ENCODE peak calls at places on chromosome 14, in seven cellular contexts. One of them, this sample, is unnamed.

GRCh38 chr14:57943541-57943940 is 77.6 kb upstream of the SLC35F4 start:
- DNase-seq in CD8-positive, alpha-beta T cell: no peak
- DNase-seq in hepatocyte: no peak
- DNase-seq in BJ: no peak
- DNase-seq in aorta: no peak
- DNase-seq in A549: no peak
- DNase-seq in pancreas: no peak
- DNase-seq in this sample: no peak

GRCh38 chr14:87995500-87996275 is 2.7 kb upstream of the GALC start:
- DNase-seq in A549: no peak
- DNase-seq in pancreas: no peak
- DNase-seq in CD8-positive, alpha-beta T cell: no peak
- DNase-seq in aorta: no peak
- DNase-seq in BJ: no peak
- DNase-seq in hepatocyte: peak
- DNase-seq in this sample: no peak

GRCh38 chr14:104892517-104893434 is 27.7 kb downstream of the CEP170B start:
- DNase-seq in pancreas: peak
- DNase-seq in BJ: no peak
- DNase-seq in hepatocyte: peak
- DNase-seq in aorta: peak
- DNase-seq in A549: no peak
- DNase-seq in CD8-positive, alpha-beta T cell: no peak
- DNase-seq in this sample: no peak

GRCh38 chr14:60760648-60761364 is 26.2 kb downstream of the MNAT1 start:
- DNase-seq in aorta: no peak
- DNase-seq in A549: no peak
- DNase-seq in CD8-positive, alpha-beta T cell: no peak
- DNase-seq in hepatocyte: peak
- DNase-seq in pancreas: no peak
- DNase-seq in BJ: no peak
- DNase-seq in this sample: no peak

GRCh38 chr14:55440385-55440784 is at the start of gene TBPL2:
- DNase-seq in aorta: no peak
- DNase-seq in pancreas: peak
- DNase-seq in BJ: no peak
- DNase-seq in A549: no peak
- DNase-seq in CD8-positive, alpha-beta T cell: no peak
- DNase-seq in hepatocyte: peak
- DNase-seq in this sample: no peak

GRCh38 chr14:104735830-104736642 is 12.0 kb downstream of the ADSS1 start:
- DNase-seq in aorta: peak
- DNase-seq in CD8-positive, alpha-beta T cell: no peak
- DNase-seq in BJ: peak
- DNase-seq in pancreas: no peak
- DNase-seq in A549: no peak
- DNase-seq in hepatocyte: peak
- DNase-seq in this sample: peak

GRCh38 chr14:77406086-77406485 is 17.2 kb downstream of the NOXRED1 start:
- DNase-seq in aorta: no peak
- DNase-seq in BJ: no peak
- DNase-seq in A549: no peak
- DNase-seq in pancreas: no peak
- DNase-seq in CD8-positive, alpha-beta T cell: no peak
- DNase-seq in hepatocyte: no peak
- DNase-seq in this sample: no peak

GRCh38 chr14:36221097-36221496 is 44.6 kb upstream of the PTCSC3 start:
- DNase-seq in BJ: no peak
- DNase-seq in hepatocyte: no peak
- DNase-seq in aorta: no peak
- DNase-seq in pancreas: no peak
- DNase-seq in CD8-positive, alpha-beta T cell: no peak
- DNase-seq in A549: no peak
- DNase-seq in this sample: no peak

GRCh38 chr14:36478782-36479181 is 41.2 kb downstream of the NKX2-1 start:
- DNase-seq in pancreas: no peak
- DNase-seq in aorta: no peak
- DNase-seq in A549: no peak
- DNase-seq in hepatocyte: no peak
- DNase-seq in BJ: no peak
- DNase-seq in CD8-positive, alpha-beta T cell: no peak
- DNase-seq in this sample: no peak

GRCh38 chr14:80491562-80492139 is 280.3 kb upstream of the DIO2 start:
- DNase-seq in pancreas: no peak
- DNase-seq in A549: no peak
- DNase-seq in hepatocyte: no peak
- DNase-seq in CD8-positive, alpha-beta T cell: no peak
- DNase-seq in aorta: no peak
- DNase-seq in BJ: no peak
- DNase-seq in this sample: no peak

GRCh38 chr14:46074061-46074460 is 577.5 kb downstream of the RPL10L start:
- DNase-seq in aorta: no peak
- DNase-seq in BJ: no peak
- DNase-seq in pancreas: no peak
- DNase-seq in CD8-positive, alpha-beta T cell: no peak
- DNase-seq in hepatocyte: no peak
- DNase-seq in A549: no peak
- DNase-seq in this sample: no peak

GRCh38 chr14:95515080-95515489 is 1.4 kb downstream of the SYNE3 start:
- DNase-seq in CD8-positive, alpha-beta T cell: no peak
- DNase-seq in aorta: peak
- DNase-seq in hepatocyte: peak
- DNase-seq in BJ: no peak
- DNase-seq in pancreas: no peak
- DNase-seq in A549: no peak
- DNase-seq in this sample: no peak

GRCh38 chr14:91127411-91127810 is 13.5 kb downstream of the DGLUCY start:
- DNase-seq in A549: no peak
- DNase-seq in pancreas: peak
- DNase-seq in CD8-positive, alpha-beta T cell: no peak
- DNase-seq in aorta: no peak
- DNase-seq in hepatocyte: peak
- DNase-seq in BJ: no peak
- DNase-seq in this sample: no peak

GRCh38 chr14:59020382-59020781 is 168.1 kb upstream of the DAAM1 start:
- DNase-seq in BJ: no peak
- DNase-seq in hepatocyte: peak
- DNase-seq in CD8-positive, alpha-beta T cell: no peak
- DNase-seq in pancreas: no peak
- DNase-seq in A549: no peak
- DNase-seq in aorta: no peak
- DNase-seq in this sample: no peak

GRCh38 chr14:92888896-92889295 is 34.1 kb upstream of the CHGA start:
- DNase-seq in hepatocyte: no peak
- DNase-seq in pancreas: no peak
- DNase-seq in A549: no peak
- DNase-seq in CD8-positive, alpha-beta T cell: no peak
- DNase-seq in aorta: no peak
- DNase-seq in BJ: no peak
- DNase-seq in this sample: no peak

GRCh38 chr14:74611672-74612345 is at the start of gene LTBP2:
- DNase-seq in A549: no peak
- DNase-seq in aorta: no peak
- DNase-seq in pancreas: no peak
- DNase-seq in CD8-positive, alpha-beta T cell: peak
- DNase-seq in BJ: no peak
- DNase-seq in hepatocyte: peak
- DNase-seq in this sample: no peak

GRCh38 chr14:74609721-74610120 is 2.3 kb downstream of the LTBP2 start:
- DNase-seq in A549: no peak
- DNase-seq in hepatocyte: no peak
- DNase-seq in BJ: no peak
- DNase-seq in pancreas: no peak
- DNase-seq in aorta: no peak
- DNase-seq in CD8-positive, alpha-beta T cell: no peak
- DNase-seq in this sample: no peak

GRCh38 chr14:74610866-74611671 is 968 bp downstream of the LTBP2 start:
- DNase-seq in BJ: no peak
- DNase-seq in hepatocyte: no peak
- DNase-seq in A549: no peak
- DNase-seq in CD8-positive, alpha-beta T cell: no peak
- DNase-seq in pancreas: peak
- DNase-seq in aorta: no peak
- DNase-seq in this sample: no peak

GRCh38 chr14:74608959-74609611 is 3.0 kb downstream of the LTBP2 start:
- DNase-seq in BJ: no peak
- DNase-seq in CD8-positive, alpha-beta T cell: peak
- DNase-seq in A549: peak
- DNase-seq in aorta: peak
- DNase-seq in hepatocyte: peak
- DNase-seq in pancreas: peak
- DNase-seq in this sample: no peak

GRCh38 chr14:74610199-74610865 is 1.7 kb downstream of the LTBP2 start:
- DNase-seq in A549: no peak
- DNase-seq in BJ: no peak
- DNase-seq in CD8-positive, alpha-beta T cell: no peak
- DNase-seq in hepatocyte: no peak
- DNase-seq in pancreas: no peak
- DNase-seq in aorta: no peak
- DNase-seq in this sample: no peak
- H3K4me3 ChIP-seq in A549: no peak
- H3K4me3 ChIP-seq in BJ: peak
- H3K4me3 ChIP-seq in CD8-positive, alpha-beta T cell: no peak
- H3K4me3 ChIP-seq in hepatocyte: no peak
- H3K4me3 ChIP-seq in pancreas: peak
- H3K4me3 ChIP-seq in aorta: peak
- H3K4me3 ChIP-seq in this sample: peak

GRCh38 chr14:64931123-64931522 is 11.4 kb downstream of the GPX2 start:
- DNase-seq in CD8-positive, alpha-beta T cell: no peak
- DNase-seq in aorta: no peak
- DNase-seq in BJ: no peak
- DNase-seq in A549: no peak
- DNase-seq in pancreas: no peak
- DNase-seq in hepatocyte: no peak
- DNase-seq in this sample: no peak

GRCh38 chr14:64932231-64932630 is 10.3 kb downstream of the GPX2 start:
- DNase-seq in hepatocyte: no peak
- DNase-seq in CD8-positive, alpha-beta T cell: no peak
- DNase-seq in A549: no peak
- DNase-seq in BJ: no peak
- DNase-seq in aorta: no peak
- DNase-seq in pancreas: no peak
- DNase-seq in this sample: no peak

GRCh38 chr14:64935508-64935907 is 7.0 kb downstream of the GPX2 start:
- DNase-seq in aorta: no peak
- DNase-seq in hepatocyte: no peak
- DNase-seq in CD8-positive, alpha-beta T cell: no peak
- DNase-seq in pancreas: no peak
- DNase-seq in BJ: no peak
- DNase-seq in A549: no peak
- DNase-seq in this sample: no peak

GRCh38 chr14:64937176-64937820 is 5.2 kb downstream of the GPX2 start:
- DNase-seq in BJ: no peak
- DNase-seq in hepatocyte: no peak
- DNase-seq in aorta: no peak
- DNase-seq in pancreas: no peak
- DNase-seq in A549: no peak
- DNase-seq in CD8-positive, alpha-beta T cell: no peak
- DNase-seq in this sample: peak

DNA sequence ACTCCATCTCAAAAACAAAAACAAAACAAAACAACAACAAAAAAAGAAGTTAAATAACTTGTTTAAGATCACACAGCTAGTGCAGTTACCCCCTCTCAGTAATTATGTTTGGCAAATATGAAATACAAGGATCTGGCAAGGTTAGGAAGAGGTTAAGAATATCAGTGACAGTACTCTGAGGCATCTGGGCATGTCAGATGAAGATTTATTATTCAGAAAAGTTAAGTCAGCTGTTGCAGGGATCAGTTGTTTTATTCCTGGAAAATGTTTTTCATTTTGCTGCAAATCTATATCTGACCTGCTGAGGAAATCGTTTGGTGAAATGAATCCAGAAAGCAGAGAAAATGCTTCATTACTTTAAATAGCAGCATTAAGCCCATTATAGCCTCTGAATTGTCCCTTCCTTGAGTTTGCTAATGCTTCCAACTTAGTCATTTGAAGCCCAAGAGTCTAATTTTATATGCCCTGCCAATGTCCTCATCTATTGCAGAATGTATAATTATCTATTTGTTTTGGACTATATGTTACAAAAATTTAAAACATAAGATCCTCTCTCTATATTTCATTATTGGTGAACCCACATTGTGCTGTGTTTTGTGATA is 8.1 kb downstream of the GPX2 start:
- DNase-seq in A549: no peak
- DNase-seq in aorta: no peak
- DNase-seq in pancreas: no peak
- DNase-seq in BJ: no peak
- DNase-seq in hepatocyte: no peak
- DNase-seq in CD8-positive, alpha-beta T cell: no peak
- DNase-seq in this sample: no peak
- H3K4me3 ChIP-seq in A549: no peak
- H3K4me3 ChIP-seq in aorta: no peak
- H3K4me3 ChIP-seq in pancreas: no peak
- H3K4me3 ChIP-seq in BJ: no peak
- H3K4me3 ChIP-seq in hepatocyte: no peak
- H3K4me3 ChIP-seq in CD8-positive, alpha-beta T cell: no peak
- H3K4me3 ChIP-seq in this sample: no peak

GRCh38 chr14:51660720-51661119 is 9.0 kb downstream of the FRMD6 start:
- DNase-seq in aorta: no peak
- DNase-seq in BJ: no peak
- DNase-seq in pancreas: no peak
- DNase-seq in hepatocyte: no peak
- DNase-seq in A549: no peak
- DNase-seq in CD8-positive, alpha-beta T cell: no peak
- DNase-seq in this sample: no peak
- H3K4me3 ChIP-seq in aorta: no peak
- H3K4me3 ChIP-seq in BJ: no peak
- H3K4me3 ChIP-seq in pancreas: no peak
- H3K4me3 ChIP-seq in hepatocyte: no peak
- H3K4me3 ChIP-seq in A549: no peak
- H3K4me3 ChIP-seq in CD8-positive, alpha-beta T cell: no peak
- H3K4me3 ChIP-seq in this sample: no peak

DNA sequence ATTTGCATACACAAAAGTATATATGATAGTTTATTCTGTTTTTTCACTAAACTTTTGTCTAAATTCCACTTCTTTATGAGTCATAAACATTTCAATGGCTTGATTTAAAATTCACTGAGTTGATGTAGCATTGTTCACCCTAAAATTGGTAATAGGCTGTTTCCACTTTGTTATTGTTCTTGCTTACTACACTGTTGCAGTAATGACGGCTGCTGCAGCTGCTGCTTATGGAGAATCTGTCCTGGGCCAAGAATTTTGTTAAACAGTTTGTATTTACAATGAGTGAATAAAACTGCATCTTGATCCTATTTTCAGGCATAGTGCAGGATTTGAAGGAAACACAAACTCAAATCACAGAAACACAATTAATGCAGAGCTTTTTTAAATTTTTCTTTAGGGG is 266.2 kb downstream of the LRFN5 start:
- DNase-seq in BJ: no peak
- DNase-seq in aorta: no peak
- DNase-seq in pancreas: no peak
- DNase-seq in A549: no peak
- DNase-seq in CD8-positive, alpha-beta T cell: no peak
- DNase-seq in hepatocyte: no peak
- DNase-seq in this sample: no peak
- H3K4me3 ChIP-seq in BJ: no peak
- H3K4me3 ChIP-seq in aorta: no peak
- H3K4me3 ChIP-seq in pancreas: no peak
- H3K4me3 ChIP-seq in A549: no peak
- H3K4me3 ChIP-seq in CD8-positive, alpha-beta T cell: no peak
- H3K4me3 ChIP-seq in hepatocyte: no peak
- H3K4me3 ChIP-seq in this sample: peak

GRCh38 chr14:33120341-33120740 is 181.7 kb downstream of the NPAS3 start:
- DNase-seq in CD8-positive, alpha-beta T cell: no peak
- DNase-seq in pancreas: no peak
- DNase-seq in hepatocyte: no peak
- DNase-seq in A549: no peak
- DNase-seq in BJ: no peak
- DNase-seq in aorta: no peak
- DNase-seq in this sample: no peak
- H3K4me3 ChIP-seq in CD8-positive, alpha-beta T cell: no peak
- H3K4me3 ChIP-seq in pancreas: no peak
- H3K4me3 ChIP-seq in hepatocyte: no peak
- H3K4me3 ChIP-seq in A549: no peak
- H3K4me3 ChIP-seq in BJ: no peak
- H3K4me3 ChIP-seq in aorta: no peak
- H3K4me3 ChIP-seq in this sample: no peak